ENCODE peak calls at places on chromosomes 13 and 19, in seven cellular contexts. Z, J, A, L, C, H and E are unnamed samples.

GRCh38 chr13:101523732-101524131 is 71.3 kb downstream of the ITGBL1 start:
- DNase-seq in L (peak; percentile 85), A (peak; percentile 42), Z (peak; percentile 69), H (no peak), J (no peak), C (peak; percentile 75), E (no peak)

GRCh38 chr19:6271721-6272410 is 7.9 kb downstream of the MLLT1 start:
- DNase-seq in C (peak; percentile 70), J (no peak), Z (peak; percentile 87), H (no peak), L (peak; percentile 69), A (peak; percentile 92), E (no peak)

GRCh38 chr13:99617474-99618255 is 116.4 kb downstream of the TM9SF2 start:
- DNase-seq in A (no peak), H (no peak), J (no peak), C (no peak), Z (peak; percentile 54), L (peak; percentile 63), E (peak; percentile 35)

GRCh38 chr19:18597809-18598660 is 8.6 kb downstream of the CRLF1 start:
- DNase-seq in J (no peak), A (peak; percentile 80), C (no peak), H (no peak), Z (no peak), L (no peak), E (no peak)

GRCh38 chr13:112974125-112974524 is 5.1 kb downstream of the MCF2L start:
- DNase-seq in L (no peak), J (no peak), C (no peak), H (no peak), Z (no peak), A (no peak), E (no peak)

GRCh38 chr19:11017275-11018035 is 56.6 kb downstream of the SMARCA4 start:
- DNase-seq in H (no peak), Z (no peak), A (peak; percentile 51), L (no peak), C (no peak), J (no peak), E (no peak)

GRCh38 chr13:113927661-113928581 is 46.0 kb downstream of the C13orf46 start:
- DNase-seq in A (peak; percentile 98), L (peak; percentile 88), J (no peak), Z (peak; percentile 93), H (peak; percentile 80), C (peak; percentile 98), E (peak; percentile 93)

GRCh38 chr13:30870916-30871712 is 35.0 kb upstream of the MEDAG start:
- DNase-seq in H (no peak), L (no peak), Z (no peak), C (no peak), J (no peak), A (no peak), E (no peak)

GRCh38 chr19:4971424-4971793 is 2.5 kb downstream of the KDM4B start:
- DNase-seq in H (no peak), L (no peak), J (no peak), A (peak; percentile 92), Z (peak; percentile 34), C (no peak), E (no peak)

GRCh38 chr19:11948646-11949045 is 16.2 kb upstream of the ZNF763 start:
- DNase-seq in A (no peak), H (no peak), C (no peak), L (no peak), Z (no peak), J (no peak), E (no peak)

GRCh38 chr13:25770601-25771000 is 281.2 kb downstream of the SHISA2 start:
- DNase-seq in C (no peak), A (no peak), H (no peak), L (no peak), J (no peak), Z (no peak), E (no peak)